ENCODE peak calls at places on chromosomes 4 and X, in seven cellular contexts. One of them, this sample, is unnamed.

GRCh38 chr4:10095296-10095991 is 21.2 kb downstream of the WDR1 start:
- DNase-seq in choroid plexus epithelial cell: no peak
- DNase-seq in tibial artery: no peak
- DNase-seq in PC-3: peak
- DNase-seq in AG10803: no peak
- DNase-seq in tibial nerve: no peak
- DNase-seq in ovary: no peak
- DNase-seq in this sample: no peak

GRCh38 chr4:3852751-3853150 is 86.6 kb downstream of the ADRA2C start:
- DNase-seq in choroid plexus epithelial cell: no peak
- DNase-seq in tibial artery: no peak
- DNase-seq in PC-3: no peak
- DNase-seq in AG10803: no peak
- DNase-seq in tibial nerve: no peak
- DNase-seq in ovary: no peak
- DNase-seq in this sample: no peak

GRCh38 chrX:123036401-123036800 is 147.7 kb upstream of the GRIA3 start:
- DNase-seq in choroid plexus epithelial cell: no peak
- DNase-seq in tibial artery: no peak
- DNase-seq in PC-3: no peak
- DNase-seq in AG10803: no peak
- DNase-seq in tibial nerve: no peak
- DNase-seq in ovary: no peak
- DNase-seq in this sample: no peak

GRCh38 chr4:36476135-36476534 is 194.7 kb downstream of the DTHD1 start:
- DNase-seq in choroid plexus epithelial cell: no peak
- DNase-seq in tibial artery: no peak
- DNase-seq in PC-3: no peak
- DNase-seq in AG10803: no peak
- DNase-seq in tibial nerve: no peak
- DNase-seq in ovary: no peak
- DNase-seq in this sample: no peak

GRCh38 chr4:184021389-184021788 is 116.3 kb downstream of the STOX2 start:
- DNase-seq in choroid plexus epithelial cell: no peak
- DNase-seq in tibial artery: no peak
- DNase-seq in PC-3: peak
- DNase-seq in AG10803: no peak
- DNase-seq in tibial nerve: no peak
- DNase-seq in ovary: no peak
- DNase-seq in this sample: no peak

GRCh38 chr4:39631700-39632079 is 7.0 kb downstream of the SMIM14 start:
- DNase-seq in choroid plexus epithelial cell: no peak
- DNase-seq in tibial artery: no peak
- DNase-seq in PC-3: no peak
- DNase-seq in AG10803: no peak
- DNase-seq in tibial nerve: no peak
- DNase-seq in ovary: no peak
- DNase-seq in this sample: no peak

GRCh38 chr4:143391895-143392294 is 55.2 kb downstream of the GAB1 start:
- DNase-seq in choroid plexus epithelial cell: peak
- DNase-seq in tibial artery: no peak
- DNase-seq in PC-3: no peak
- DNase-seq in AG10803: peak
- DNase-seq in tibial nerve: no peak
- DNase-seq in ovary: no peak
- DNase-seq in this sample: peak

GRCh38 chrX:85379174-85379907 is at the start of gene POF1B:
- DNase-seq in choroid plexus epithelial cell: no peak
- DNase-seq in tibial artery: no peak
- DNase-seq in PC-3: no peak
- DNase-seq in AG10803: no peak
- DNase-seq in tibial nerve: no peak
- DNase-seq in ovary: no peak
- DNase-seq in this sample: no peak

GRCh38 chr4:184750926-184751584 is 17.2 kb upstream of the CENPU start:
- DNase-seq in choroid plexus epithelial cell: no peak
- DNase-seq in tibial artery: no peak
- DNase-seq in PC-3: no peak
- DNase-seq in AG10803: no peak
- DNase-seq in tibial nerve: no peak
- DNase-seq in ovary: no peak
- DNase-seq in this sample: peak

GRCh38 chr4:155342142-155342541 is 34.6 kb downstream of the MAP9 start:
- DNase-seq in choroid plexus epithelial cell: peak
- DNase-seq in tibial artery: no peak
- DNase-seq in PC-3: peak
- DNase-seq in AG10803: peak
- DNase-seq in tibial nerve: no peak
- DNase-seq in ovary: no peak
- DNase-seq in this sample: peak

GRCh38 chr4:150262611-150263010 is 184.4 kb downstream of the DCLK2 start:
- DNase-seq in choroid plexus epithelial cell: no peak
- DNase-seq in tibial artery: no peak
- DNase-seq in PC-3: no peak
- DNase-seq in AG10803: no peak
- DNase-seq in tibial nerve: no peak
- DNase-seq in ovary: no peak
- DNase-seq in this sample: no peak

GRCh38 chrX:68112321-68112720 is 321.0 kb downstream of the OPHN1 start:
- DNase-seq in choroid plexus epithelial cell: no peak
- DNase-seq in tibial artery: no peak
- DNase-seq in PC-3: peak
- DNase-seq in AG10803: no peak
- DNase-seq in tibial nerve: no peak
- DNase-seq in ovary: no peak
- DNase-seq in this sample: peak

GRCh38 chr4:105996845-105997244 is 101.6 kb downstream of the NPNT start:
- DNase-seq in choroid plexus epithelial cell: no peak
- DNase-seq in tibial artery: no peak
- DNase-seq in PC-3: no peak
- DNase-seq in AG10803: no peak
- DNase-seq in tibial nerve: no peak
- DNase-seq in ovary: no peak
- DNase-seq in this sample: no peak

GRCh38 chrX:136635235-136635634 is 12.7 kb upstream of the CD40LG start:
- DNase-seq in choroid plexus epithelial cell: no peak
- DNase-seq in tibial artery: no peak
- DNase-seq in PC-3: no peak
- DNase-seq in AG10803: no peak
- DNase-seq in tibial nerve: no peak
- DNase-seq in ovary: no peak
- DNase-seq in this sample: no peak

GRCh38 chrX:145716226-145716625 is 101.4 kb upstream of the SLITRK2 start:
- DNase-seq in choroid plexus epithelial cell: no peak
- DNase-seq in tibial artery: no peak
- DNase-seq in PC-3: no peak
- DNase-seq in AG10803: no peak
- DNase-seq in tibial nerve: no peak
- DNase-seq in ovary: no peak
- DNase-seq in this sample: no peak

GRCh38 chr4:5772528-5773270 is 61.7 kb downstream of the EVC start:
- DNase-seq in choroid plexus epithelial cell: no peak
- DNase-seq in tibial artery: peak
- DNase-seq in PC-3: no peak
- DNase-seq in AG10803: no peak
- DNase-seq in tibial nerve: no peak
- DNase-seq in ovary: no peak
- DNase-seq in this sample: no peak

GRCh38 chrX:26470946-26471345 is 255.0 kb downstream of the MAGEB5 start:
- DNase-seq in choroid plexus epithelial cell: no peak
- DNase-seq in tibial artery: no peak
- DNase-seq in PC-3: no peak
- DNase-seq in AG10803: no peak
- DNase-seq in tibial nerve: no peak
- DNase-seq in ovary: no peak
- DNase-seq in this sample: no peak

GRCh38 chrX:69025802-69026301 is 139.4 kb downstream of the PJA1 start:
- DNase-seq in choroid plexus epithelial cell: peak
- DNase-seq in tibial artery: no peak
- DNase-seq in PC-3: peak
- DNase-seq in AG10803: peak
- DNase-seq in tibial nerve: no peak
- DNase-seq in ovary: no peak
- DNase-seq in this sample: peak

GRCh38 chr4:158850371-158850770 is 81.5 kb downstream of the FNIP2 start:
- DNase-seq in choroid plexus epithelial cell: no peak
- DNase-seq in tibial artery: no peak
- DNase-seq in PC-3: no peak
- DNase-seq in AG10803: no peak
- DNase-seq in tibial nerve: no peak
- DNase-seq in ovary: no peak
- DNase-seq in this sample: no peak

GRCh38 chrX:84248226-84248625 is 60.2 kb upstream of the RPS6KA6 start:
- DNase-seq in choroid plexus epithelial cell: peak
- DNase-seq in tibial artery: no peak
- DNase-seq in PC-3: peak
- DNase-seq in AG10803: peak
- DNase-seq in tibial nerve: no peak
- DNase-seq in ovary: no peak
- DNase-seq in this sample: peak

GRCh38 chr4:72786401-72786990 is 217.5 kb upstream of the ADAMTS3 start:
- DNase-seq in choroid plexus epithelial cell: no peak
- DNase-seq in tibial artery: no peak
- DNase-seq in PC-3: no peak
- DNase-seq in AG10803: no peak
- DNase-seq in tibial nerve: no peak
- DNase-seq in ovary: no peak
- DNase-seq in this sample: no peak

GRCh38 chrX:9464435-9465371 is at the start of gene TBL1X:
- DNase-seq in choroid plexus epithelial cell: peak
- DNase-seq in tibial artery: peak
- DNase-seq in PC-3: peak
- DNase-seq in AG10803: peak
- DNase-seq in tibial nerve: no peak
- DNase-seq in ovary: peak
- DNase-seq in this sample: peak
- H3K4me3 ChIP-seq in choroid plexus epithelial cell: peak
- H3K4me3 ChIP-seq in tibial artery: peak
- H3K4me3 ChIP-seq in PC-3: peak
- H3K4me3 ChIP-seq in AG10803: peak
- H3K4me3 ChIP-seq in tibial nerve: peak
- H3K4me3 ChIP-seq in ovary: peak
- H3K4me3 ChIP-seq in this sample: peak

DNA sequence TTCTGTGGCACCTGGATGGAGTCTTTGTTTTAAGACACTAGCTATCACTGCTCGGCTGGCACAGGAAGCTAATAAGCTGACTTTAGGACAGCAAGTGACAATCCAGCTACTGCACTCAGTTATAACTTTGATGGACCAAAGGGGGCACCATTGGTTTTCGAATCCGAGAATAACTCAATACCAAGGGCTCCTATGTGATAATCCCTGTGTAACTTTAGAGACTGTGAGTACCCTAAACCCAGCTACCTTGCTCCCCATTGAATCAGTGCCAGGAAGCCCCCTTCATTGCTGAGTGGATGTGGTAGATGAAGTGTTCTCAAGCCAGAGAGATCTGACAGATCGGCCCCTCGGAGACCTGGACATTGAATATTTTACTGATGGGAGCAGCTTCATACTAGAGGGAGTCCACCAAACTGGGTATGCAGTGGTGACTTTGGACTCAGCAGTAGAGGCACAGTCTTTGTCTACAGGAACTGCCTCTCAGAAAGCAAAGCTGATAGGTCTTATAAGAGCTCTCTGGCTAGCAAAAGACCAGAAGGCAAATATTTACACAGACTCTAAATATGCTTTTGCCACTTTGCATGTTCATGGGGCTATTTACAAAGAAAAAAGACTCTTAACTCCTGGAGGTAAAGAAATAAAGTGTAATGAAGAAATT is 35.5 kb upstream of the UGT2B7 start:
- DNase-seq in choroid plexus epithelial cell: peak
- DNase-seq in tibial artery: no peak
- DNase-seq in PC-3: peak
- DNase-seq in AG10803: no peak
- DNase-seq in tibial nerve: no peak
- DNase-seq in ovary: no peak
- DNase-seq in this sample: no peak
- TF ChIP-seq CTCF in choroid plexus epithelial cell: peak
- TF ChIP-seq CTCF in tibial artery: no peak
- TF ChIP-seq CTCF in PC-3: peak
- TF ChIP-seq CTCF in AG10803: no peak
- TF ChIP-seq CTCF in tibial nerve: no peak
- TF ChIP-seq CTCF in ovary: no peak
- TF ChIP-seq CTCF in this sample: no peak

GRCh38 chr4:165331823-165332222 is 4.4 kb downstream of the MSMO1 start:
- DNase-seq in choroid plexus epithelial cell: no peak
- DNase-seq in tibial artery: no peak
- DNase-seq in PC-3: no peak
- DNase-seq in AG10803: no peak
- DNase-seq in tibial nerve: no peak
- DNase-seq in ovary: no peak
- DNase-seq in this sample: no peak

GRCh38 chr4:165328708-165329107 is 1.2 kb downstream of the MSMO1 start:
- DNase-seq in choroid plexus epithelial cell: no peak
- DNase-seq in tibial artery: no peak
- DNase-seq in PC-3: no peak
- DNase-seq in AG10803: no peak
- DNase-seq in tibial nerve: no peak
- DNase-seq in ovary: no peak
- DNase-seq in this sample: no peak

GRCh38 chr4:165331316-165331715 is 3.8 kb downstream of the MSMO1 start:
- DNase-seq in choroid plexus epithelial cell: no peak
- DNase-seq in tibial artery: no peak
- DNase-seq in PC-3: no peak
- DNase-seq in AG10803: no peak
- DNase-seq in tibial nerve: no peak
- DNase-seq in ovary: no peak
- DNase-seq in this sample: no peak

GRCh38 chr4:165330666-165331065 is 3.2 kb downstream of the MSMO1 start:
- DNase-seq in choroid plexus epithelial cell: no peak
- DNase-seq in tibial artery: no peak
- DNase-seq in PC-3: no peak
- DNase-seq in AG10803: no peak
- DNase-seq in tibial nerve: no peak
- DNase-seq in ovary: no peak
- DNase-seq in this sample: no peak

GRCh38 chr4:165330071-165330470 is 2.6 kb downstream of the MSMO1 start:
- DNase-seq in choroid plexus epithelial cell: no peak
- DNase-seq in tibial artery: no peak
- DNase-seq in PC-3: no peak
- DNase-seq in AG10803: no peak
- DNase-seq in tibial nerve: no peak
- DNase-seq in ovary: no peak
- DNase-seq in this sample: no peak
- H3K4me3 ChIP-seq in choroid plexus epithelial cell: peak
- H3K4me3 ChIP-seq in tibial artery: no peak
- H3K4me3 ChIP-seq in PC-3: no peak
- H3K4me3 ChIP-seq in AG10803: no peak
- H3K4me3 ChIP-seq in tibial nerve: no peak
- H3K4me3 ChIP-seq in ovary: no peak
- H3K4me3 ChIP-seq in this sample: peak

DNA sequence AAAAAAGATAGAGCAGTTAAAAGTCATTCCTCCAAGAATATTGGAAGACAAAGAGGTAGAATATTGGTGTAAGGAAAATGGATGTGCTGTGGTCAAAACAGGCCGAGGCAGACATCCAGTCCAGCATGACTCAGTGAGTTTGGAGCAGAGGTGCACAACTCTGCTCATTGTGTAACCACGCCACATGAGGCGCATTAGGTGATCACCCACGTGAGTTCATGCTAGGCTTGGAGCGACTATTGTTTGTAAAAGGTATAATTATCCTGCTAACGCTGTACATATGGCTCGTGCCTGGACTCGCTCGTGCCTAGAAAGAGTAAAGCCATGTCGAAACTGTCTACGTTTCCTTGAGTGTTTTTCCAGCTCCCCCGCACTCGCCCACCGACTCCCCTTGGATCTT is 23.9 kb downstream of the C4orf54 start:
- DNase-seq in choroid plexus epithelial cell: no peak
- DNase-seq in tibial artery: no peak
- DNase-seq in PC-3: no peak
- DNase-seq in AG10803: no peak
- DNase-seq in tibial nerve: no peak
- DNase-seq in ovary: no peak
- DNase-seq in this sample: no peak
- TF ChIP-seq CTCF in choroid plexus epithelial cell: no peak
- TF ChIP-seq CTCF in tibial artery: no peak
- TF ChIP-seq CTCF in PC-3: no peak
- TF ChIP-seq CTCF in AG10803: no peak
- TF ChIP-seq CTCF in tibial nerve: no peak
- TF ChIP-seq CTCF in ovary: no peak
- TF ChIP-seq CTCF in this sample: no peak

This sample was measured in fibroblast of pulmonary artery.